ENCODE peak calls at places on chromosomes 13 and 19, in nine cellular contexts. U is foreskin fibroblast, H is WTC11, S is heart right ventricle, R is cardiac fibroblast, I is thoracic aorta, O is fibroblast of pulmonary artery, A is fibroblast of lung, X is MCF 10A. V is an unnamed sample.

GRCh38 chr19:29577662-29577963 is 28.5 kb upstream of the POP4 start:
- DNase-seq in O (no peak), R (no peak), S (no peak), U (no peak), A (no peak), X (no peak), H (no peak), I (no peak), V (no peak)

GRCh38 chr13:109309625-109310363 is 476.6 kb downstream of the IRS2 start:
- DNase-seq in I (no peak), U (no peak), X (no peak), S (no peak), H (no peak), O (no peak), A (no peak), R (no peak), V (no peak)

GRCh38 chr13:83168575-83168974 is 713.7 kb downstream of the SLITRK1 start:
- DNase-seq in R (no peak), A (peak; percentile 20), O (no peak), X (no peak), S (no peak), U (no peak), H (no peak), I (no peak), V (no peak)

GRCh38 chr13:74191036-74191809 is 57.0 kb upstream of the KLF12 start:
- DNase-seq in R (no peak), X (no peak), A (peak; percentile 44), S (no peak), O (no peak), H (no peak), U (no peak), I (no peak), V (peak; percentile 8)

GRCh38 chr19:19410553-19411550 is 5.4 kb downstream of the GATAD2A start:
- DNase-seq in U (no peak), O (no peak), S (no peak), R (no peak), I (no peak), X (no peak), H (no peak), A (no peak), V (no peak)

GRCh38 chr19:51651216-51651846 is 4.7 kb upstream of the SIGLEC14 start:
- DNase-seq in S (no peak), O (no peak), I (no peak), H (no peak), R (no peak), A (no peak), U (no peak), X (no peak), V (no peak)

GRCh38 chr19:28028881-28029280 is 1184.1 kb downstream of the UQCRFS1 start:
- DNase-seq in O (no peak), H (no peak), R (no peak), S (no peak), I (no peak), X (no peak), U (no peak), A (no peak), V (no peak)

GRCh38 chr19:36097036-36097435 is 13.9 kb upstream of the OVOL3 start:
- DNase-seq in H (no peak), A (no peak), X (no peak), O (peak; percentile 36), I (no peak), S (no peak), R (peak; percentile 28), U (no peak), V (no peak)

GRCh38 chr13:36839981-36840380 is 21.0 kb downstream of the RFXAP start:
- DNase-seq in X (no peak), R (no peak), S (no peak), U (no peak), A (no peak), O (no peak), I (no peak), H (no peak), V (no peak)

GRCh38 chr13:36840718-36841250 is 21.8 kb downstream of the RFXAP start:
- DNase-seq in H (no peak), S (no peak), A (no peak), I (no peak), R (no peak), U (no peak), X (no peak), O (no peak), V (no peak)

GRCh38 chr13:36839281-36839680 is 20.3 kb downstream of the RFXAP start:
- DNase-seq in O (no peak), R (no peak), U (no peak), A (no peak), S (no peak), I (no peak), H (no peak), X (no peak), V (no peak)

GRCh38 chr13:36834299-36834698 is 15.3 kb downstream of the RFXAP start:
- DNase-seq in I (no peak), O (no peak), R (peak; percentile 36), U (no peak), H (no peak), X (no peak), A (peak; percentile 26), S (no peak), V (no peak)

DNA sequence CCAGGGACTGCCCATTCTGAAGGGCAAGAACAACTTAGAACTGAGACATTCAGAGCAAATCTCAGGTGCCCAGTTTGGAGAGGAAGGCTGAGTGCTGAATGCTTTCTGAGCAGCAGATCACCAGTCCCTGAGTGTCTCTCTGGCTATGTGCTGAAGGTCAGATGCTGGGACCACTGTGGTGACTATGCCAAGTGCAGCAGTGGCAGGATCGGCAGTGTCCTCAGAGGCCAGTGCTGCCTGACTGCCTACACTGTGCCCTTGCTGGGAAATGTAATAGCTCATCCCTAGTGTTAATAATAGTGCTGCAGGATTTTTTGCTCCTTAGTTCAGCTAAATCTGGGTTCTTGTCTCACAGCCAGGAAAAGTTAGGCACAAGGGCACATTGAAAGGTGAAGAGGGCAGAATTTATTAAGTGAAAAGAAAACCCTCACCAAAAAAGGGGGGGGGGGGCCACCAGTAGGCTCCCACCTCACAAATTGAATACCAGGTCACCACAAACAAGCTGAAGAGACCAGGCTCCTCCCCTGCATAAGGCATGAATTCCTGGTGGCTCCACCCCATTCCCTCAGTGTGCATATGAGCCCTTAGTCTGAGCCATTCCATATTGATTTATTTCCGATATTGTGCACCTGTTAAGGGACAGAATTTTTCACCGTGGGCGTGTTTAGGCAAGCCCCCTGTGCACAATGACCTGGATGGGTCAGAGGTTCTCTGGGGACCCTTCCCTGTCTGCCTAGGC is 18.5 kb downstream of the RFXAP start:
- DNase-seq in R (no peak), S (no peak), O (no peak), X (no peak), I (no peak), U (no peak), A (no peak), H (no peak), V (no peak)
- TF ChIP-seq CTCF in R (no peak), S (no peak), O (no peak), X (no peak), I (no peak), U (no peak), A (no peak), H (no peak), V (no peak)

DNA sequence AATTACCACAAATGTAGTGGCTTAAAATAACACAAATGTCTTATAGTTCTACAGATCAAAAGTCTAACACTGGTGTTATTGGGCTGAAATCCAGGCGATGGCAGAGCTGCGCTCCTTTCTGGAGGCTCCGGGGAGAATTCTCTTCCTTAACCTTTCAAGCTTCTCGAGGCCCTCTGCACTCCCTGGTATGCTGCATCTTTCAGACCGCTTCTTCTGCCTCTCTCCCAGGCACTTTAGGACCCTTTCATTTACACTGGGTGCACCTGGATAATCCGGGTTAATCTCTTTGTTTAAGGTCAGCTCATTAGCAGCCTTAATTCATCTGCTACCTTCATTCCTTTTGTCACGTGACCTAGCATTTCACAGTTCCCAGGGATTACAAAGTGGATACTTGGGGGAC is 211.3 kb upstream of the RFC3 start:
- DNase-seq in H (peak; percentile 23), O (peak; percentile 31), S (no peak), R (peak; percentile 16), A (no peak), I (no peak), U (peak; percentile 6), X (no peak), V (no peak)
- TF ChIP-seq CTCF in H (no peak), O (no peak), S (peak; percentile 34), R (no peak), A (no peak), I (no peak), U (peak; percentile 4), X (no peak), V (no peak)

GRCh38 chr19:48841047-48841446 is 4.8 kb upstream of the HSD17B14 start:
- DNase-seq in O (no peak), A (no peak), U (no peak), S (no peak), H (no peak), R (no peak), X (no peak), I (no peak), V (no peak)

GRCh38 chr19:48842744-48843162 is 6.5 kb upstream of the HSD17B14 start:
- DNase-seq in I (no peak), U (no peak), R (peak; percentile 68), X (peak; percentile 67), O (peak; percentile 71), S (no peak), H (peak; percentile 71), A (peak; percentile 19), V (peak; percentile 70)

GRCh38 chr19:48845384-48845783 is 9.1 kb upstream of the HSD17B14 start:
- DNase-seq in H (no peak), U (no peak), A (no peak), X (no peak), I (no peak), S (no peak), O (no peak), R (no peak), V (no peak)

GRCh38 chr19:48841571-48841970 is 5.3 kb upstream of the HSD17B14 start:
- DNase-seq in U (no peak), S (no peak), R (no peak), I (no peak), A (no peak), H (no peak), X (no peak), O (no peak), V (no peak)

GRCh38 chr19:48844472-48844871 is 8.2 kb upstream of the HSD17B14 start:
- DNase-seq in U (peak; percentile 56), H (no peak), O (peak; percentile 60), S (no peak), R (peak; percentile 59), A (peak; percentile 50), X (peak; percentile 27), I (no peak), V (no peak)
- TF ChIP-seq CTCF in U (no peak), H (no peak), O (peak; percentile 18), S (no peak), R (peak; percentile 20), A (peak; percentile 18), X (no peak), I (no peak), V (no peak)

DNA sequence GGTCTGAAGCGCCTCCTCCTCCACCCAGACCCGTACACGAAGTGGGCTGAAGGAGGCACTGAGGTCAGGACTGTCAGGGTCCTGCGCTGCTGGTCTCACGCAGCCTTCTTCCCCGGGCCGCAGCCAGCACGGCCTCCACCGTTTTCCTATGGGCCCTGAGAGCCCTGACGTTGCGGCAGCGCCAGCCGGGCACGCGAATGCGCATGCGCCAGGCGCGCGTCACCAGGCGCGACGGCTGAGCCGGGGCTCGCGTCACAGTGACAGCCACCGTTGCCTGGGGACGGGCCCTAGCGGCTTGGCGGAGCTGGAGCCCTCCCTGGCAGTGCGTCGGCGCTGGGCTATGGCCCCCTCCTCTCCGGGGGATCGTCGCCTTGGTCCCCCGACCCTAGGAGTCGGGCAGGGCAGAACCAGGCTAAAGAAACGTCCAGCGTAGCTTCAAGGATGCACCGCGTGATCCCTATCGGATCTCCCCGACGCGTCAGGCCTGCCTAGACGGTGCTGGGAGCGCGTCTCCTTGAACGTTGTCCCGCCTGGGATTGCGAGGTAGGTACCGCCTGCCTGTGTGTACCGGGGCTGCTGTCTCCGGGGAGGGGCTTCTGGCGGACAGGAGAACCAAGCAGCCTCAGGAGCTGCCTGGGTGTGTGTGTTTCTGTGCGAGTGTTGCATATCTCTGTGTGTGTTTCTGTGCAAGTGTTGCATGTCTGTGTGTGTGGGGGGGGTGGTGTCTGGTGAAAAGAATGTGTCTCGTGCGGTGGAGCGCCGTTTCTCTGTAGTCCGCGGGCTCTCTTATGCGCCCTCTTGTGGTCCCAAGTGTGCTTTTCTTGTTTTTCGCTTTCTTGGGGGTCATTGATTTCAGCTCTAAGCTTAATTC is 43.2 kb downstream of the ZNF571 start:
- DNase-seq in O (peak; percentile 81), R (peak; percentile 76), H (peak; percentile 49), X (no peak), I (no peak), A (peak; percentile 71), S (peak; percentile 64), U (peak; percentile 74), V (no peak)
- TF ChIP-seq CTCF in O (peak; percentile 54), R (peak; percentile 65), H (peak; percentile 24), X (no peak), I (no peak), A (peak; percentile 72), S (peak; percentile 49), U (peak; percentile 39), V (no peak)

V was measured in nephron progenitor cell.